ENCODE peak calls at places on chromosomes 3 and 15, in nine cellular contexts. J is WTC11; A is psoas muscle; Y is H4; Z is posterior vena cava; F is MV-4-11; L is activated CD8-positive, alpha-beta memory T cell treated with anti-CD3 and anti-CD28 coated beads for 24 hours; V is germinal center; D is GM13977. W is an unnamed sample.

GRCh38 chr15:71788646-71789579 is 21.4 kb upstream of the NR2E3 start:
- DNase-seq in J (no peak), A (no peak), Y (no peak), Z (no peak), F (no peak), L (no peak), V (no peak), D (no peak), W (no peak)

GRCh38 chr3:37765591-37766219 is 96.0 kb upstream of the CTDSPL start:
- DNase-seq in J (no peak), A (no peak), Y (no peak), Z (no peak), F (no peak), L (no peak), V (no peak), D (no peak), W (no peak)

GRCh38 chr3:69032137-69032536 is 18.7 kb upstream of the EOGT start:
- DNase-seq in J (no peak), A (no peak), Y (no peak), Z (no peak), F (no peak), L (no peak), V (no peak), D (no peak), W (no peak)

GRCh38 chr3:4355401-4356224 is 52.4 kb downstream of the SETMAR start:
- DNase-seq in J (no peak), A (peak; percentile 60), Y (no peak), Z (no peak), F (no peak), L (no peak), V (no peak), D (no peak), W (no peak)

GRCh38 chr15:79209690-79210089 is 72.8 kb upstream of the ANKRD34C start:
- DNase-seq in J (peak; percentile 67), A (no peak), Y (no peak), Z (no peak), F (no peak), L (no peak), V (no peak), D (no peak), W (no peak)

GRCh38 chr3:11548721-11549131 is 95.0 kb downstream of the VGLL4 start:
- DNase-seq in J (no peak), A (no peak), Y (peak; percentile 69), Z (peak; percentile 56), F (no peak), L (no peak), V (no peak), D (no peak), W (peak; percentile 70)

GRCh38 chr3:189572249-189572648 is 58.9 kb upstream of the TP63 start:
- DNase-seq in J (no peak), A (no peak), Y (no peak), Z (no peak), F (no peak), L (no peak), V (no peak), D (no peak), W (no peak)

GRCh38 chr15:98795980-98796379 is 147.6 kb downstream of the IGF1R start:
- DNase-seq in J (no peak), A (no peak), Y (no peak), Z (no peak), F (no peak), L (no peak), V (no peak), D (no peak), W (no peak)

GRCh38 chr15:70752142-70752754 is 11.1 kb downstream of the UACA start:
- DNase-seq in J (no peak), A (peak; percentile 75), Y (no peak), Z (no peak), F (peak; percentile 52), L (no peak), V (no peak), D (no peak), W (no peak)

GRCh38 chr3:122880624-122881023 is 85.8 kb downstream of the SLC49A4 start:
- DNase-seq in J (no peak), A (no peak), Y (no peak), Z (no peak), F (peak; percentile 8), L (no peak), V (no peak), D (no peak), W (peak; percentile 5)

GRCh38 chr15:69099976-69100375 is 60.5 kb upstream of the GLCE start:
- DNase-seq in J (no peak), A (no peak), Y (no peak), Z (no peak), F (peak; percentile 3), L (no peak), V (no peak), D (no peak), W (no peak)

GRCh38 chr15:50880651-50881114 is 27.8 kb upstream of the AP4E1 start:
- DNase-seq in J (no peak), A (no peak), Y (peak; percentile 34), Z (no peak), F (peak; percentile 86), L (no peak), V (no peak), D (peak; percentile 56), W (peak; percentile 50)

GRCh38 chr15:70480196-70480856 is 283.0 kb downstream of the UACA start:
- DNase-seq in J (no peak), A (no peak), Y (no peak), Z (peak; percentile 64), F (peak; percentile 89), L (peak; percentile 85), V (no peak), D (peak; percentile 60), W (no peak)

GRCh38 chr3:52769786-52770445 is 824 bp downstream of the NEK4 start:
- DNase-seq in J (no peak), A (no peak), Y (no peak), Z (no peak), F (peak; percentile 9), L (no peak), V (no peak), D (no peak), W (no peak)

GRCh38 chr3:58237238-58237939 is at the start of gene ABHD6:
- DNase-seq in J (peak; percentile 79), A (peak; percentile 88), Y (peak; percentile 9), Z (peak; percentile 93), F (peak; percentile 57), L (peak; percentile 97), V (peak; percentile 93), D (peak; percentile 94), W (peak; percentile 91)

GRCh38 chr3:183315739-183316138 is 62.7 kb downstream of the B3GNT5 start:
- DNase-seq in J (no peak), A (no peak), Y (no peak), Z (no peak), F (no peak), L (peak; percentile 43), V (no peak), D (no peak), W (no peak)

GRCh38 chr3:161990036-161990435 is 493.4 kb downstream of the OTOL1 start:
- DNase-seq in J (no peak), A (no peak), Y (no peak), Z (no peak), F (no peak), L (no peak), V (no peak), D (no peak), W (no peak)